ENCODE peak calls at places on chromosome 14, in six cellular contexts. One of them, this sample, is unnamed.

GRCh38 chr14:89507521-89507920 is 90.5 kb upstream of the FOXN3 start:
- DNase-seq in activated T-cell treated with anti-CD3 and anti-CD28 coated beads, Interleukin-2, amount 50 U/mL, for 72 hours: no peak
- DNase-seq in left cardiac atrium: no peak
- DNase-seq in ACHN: peak
- DNase-seq in posterior cingulate gyrus: no peak
- DNase-seq in stimulated activated effector memory CD8-positive, alpha-beta T cell treated with anti-CD3 and anti-CD28 coated beads, Interleukin-12 subunit alpha, Interleukin-12 subunit beta, amount 100 ng/mL, for 72 hours: no peak
- DNase-seq in this sample: peak

GRCh38 chr14:75044760-75045159 is 6.5 kb downstream of the MLH3 start:
- DNase-seq in activated T-cell treated with anti-CD3 and anti-CD28 coated beads, Interleukin-2, amount 50 U/mL, for 72 hours: no peak
- DNase-seq in left cardiac atrium: no peak
- DNase-seq in ACHN: no peak
- DNase-seq in posterior cingulate gyrus: no peak
- DNase-seq in stimulated activated effector memory CD8-positive, alpha-beta T cell treated with anti-CD3 and anti-CD28 coated beads, Interleukin-12 subunit alpha, Interleukin-12 subunit beta, amount 100 ng/mL, for 72 hours: no peak
- DNase-seq in this sample: no peak

GRCh38 chr14:60951781-60952435 is 29.0 kb downstream of the TRMT5 start:
- DNase-seq in activated T-cell treated with anti-CD3 and anti-CD28 coated beads, Interleukin-2, amount 50 U/mL, for 72 hours: no peak
- DNase-seq in left cardiac atrium: no peak
- DNase-seq in ACHN: no peak
- DNase-seq in posterior cingulate gyrus: no peak
- DNase-seq in stimulated activated effector memory CD8-positive, alpha-beta T cell treated with anti-CD3 and anti-CD28 coated beads, Interleukin-12 subunit alpha, Interleukin-12 subunit beta, amount 100 ng/mL, for 72 hours: no peak
- DNase-seq in this sample: no peak

GRCh38 chr14:90382491-90383125 is 14.2 kb upstream of the CALM1 start:
- DNase-seq in activated T-cell treated with anti-CD3 and anti-CD28 coated beads, Interleukin-2, amount 50 U/mL, for 72 hours: peak
- DNase-seq in left cardiac atrium: peak
- DNase-seq in ACHN: peak
- DNase-seq in posterior cingulate gyrus: peak
- DNase-seq in stimulated activated effector memory CD8-positive, alpha-beta T cell treated with anti-CD3 and anti-CD28 coated beads, Interleukin-12 subunit alpha, Interleukin-12 subunit beta, amount 100 ng/mL, for 72 hours: no peak
- DNase-seq in this sample: no peak

GRCh38 chr14:77032483-77032853 is 4.0 kb upstream of the IRF2BPL start:
- DNase-seq in activated T-cell treated with anti-CD3 and anti-CD28 coated beads, Interleukin-2, amount 50 U/mL, for 72 hours: no peak
- DNase-seq in left cardiac atrium: no peak
- DNase-seq in ACHN: no peak
- DNase-seq in posterior cingulate gyrus: peak
- DNase-seq in stimulated activated effector memory CD8-positive, alpha-beta T cell treated with anti-CD3 and anti-CD28 coated beads, Interleukin-12 subunit alpha, Interleukin-12 subunit beta, amount 100 ng/mL, for 72 hours: no peak
- DNase-seq in this sample: no peak

GRCh38 chr14:65446159-65446558 is 33.6 kb downstream of the FUT8 start:
- DNase-seq in activated T-cell treated with anti-CD3 and anti-CD28 coated beads, Interleukin-2, amount 50 U/mL, for 72 hours: no peak
- DNase-seq in left cardiac atrium: no peak
- DNase-seq in ACHN: no peak
- DNase-seq in posterior cingulate gyrus: no peak
- DNase-seq in stimulated activated effector memory CD8-positive, alpha-beta T cell treated with anti-CD3 and anti-CD28 coated beads, Interleukin-12 subunit alpha, Interleukin-12 subunit beta, amount 100 ng/mL, for 72 hours: no peak
- DNase-seq in this sample: no peak

GRCh38 chr14:69321601-69322330 is 61.8 kb downstream of the GALNT16 start:
- DNase-seq in activated T-cell treated with anti-CD3 and anti-CD28 coated beads, Interleukin-2, amount 50 U/mL, for 72 hours: no peak
- DNase-seq in left cardiac atrium: no peak
- DNase-seq in ACHN: no peak
- DNase-seq in posterior cingulate gyrus: peak
- DNase-seq in stimulated activated effector memory CD8-positive, alpha-beta T cell treated with anti-CD3 and anti-CD28 coated beads, Interleukin-12 subunit alpha, Interleukin-12 subunit beta, amount 100 ng/mL, for 72 hours: no peak
- DNase-seq in this sample: no peak

GRCh38 chr14:92693998-92694780 is 54.2 kb downstream of the LGMN start:
- DNase-seq in activated T-cell treated with anti-CD3 and anti-CD28 coated beads, Interleukin-2, amount 50 U/mL, for 72 hours: no peak
- DNase-seq in left cardiac atrium: no peak
- DNase-seq in ACHN: no peak
- DNase-seq in posterior cingulate gyrus: peak
- DNase-seq in stimulated activated effector memory CD8-positive, alpha-beta T cell treated with anti-CD3 and anti-CD28 coated beads, Interleukin-12 subunit alpha, Interleukin-12 subunit beta, amount 100 ng/mL, for 72 hours: no peak
- DNase-seq in this sample: no peak

GRCh38 chr14:75793806-75794205 is 132.8 kb downstream of the TTLL5 start:
- DNase-seq in activated T-cell treated with anti-CD3 and anti-CD28 coated beads, Interleukin-2, amount 50 U/mL, for 72 hours: no peak
- DNase-seq in left cardiac atrium: no peak
- DNase-seq in ACHN: peak
- DNase-seq in posterior cingulate gyrus: no peak
- DNase-seq in stimulated activated effector memory CD8-positive, alpha-beta T cell treated with anti-CD3 and anti-CD28 coated beads, Interleukin-12 subunit alpha, Interleukin-12 subunit beta, amount 100 ng/mL, for 72 hours: no peak
- DNase-seq in this sample: no peak

GRCh38 chr14:63492391-63492790 is 50.8 kb downstream of the PPP2R5E start:
- DNase-seq in activated T-cell treated with anti-CD3 and anti-CD28 coated beads, Interleukin-2, amount 50 U/mL, for 72 hours: no peak
- DNase-seq in left cardiac atrium: no peak
- DNase-seq in ACHN: peak
- DNase-seq in posterior cingulate gyrus: no peak
- DNase-seq in stimulated activated effector memory CD8-positive, alpha-beta T cell treated with anti-CD3 and anti-CD28 coated beads, Interleukin-12 subunit alpha, Interleukin-12 subunit beta, amount 100 ng/mL, for 72 hours: no peak
- DNase-seq in this sample: peak

GRCh38 chr14:37592288-37593274 is 2.5 kb downstream of the FOXA1 start:
- DNase-seq in activated T-cell treated with anti-CD3 and anti-CD28 coated beads, Interleukin-2, amount 50 U/mL, for 72 hours: no peak
- DNase-seq in left cardiac atrium: peak
- DNase-seq in ACHN: no peak
- DNase-seq in posterior cingulate gyrus: peak
- DNase-seq in stimulated activated effector memory CD8-positive, alpha-beta T cell treated with anti-CD3 and anti-CD28 coated beads, Interleukin-12 subunit alpha, Interleukin-12 subunit beta, amount 100 ng/mL, for 72 hours: no peak
- DNase-seq in this sample: no peak

GRCh38 chr14:103055693-103056092 is 1.7 kb downstream of the CDC42BPB start:
- DNase-seq in activated T-cell treated with anti-CD3 and anti-CD28 coated beads, Interleukin-2, amount 50 U/mL, for 72 hours: no peak
- DNase-seq in left cardiac atrium: no peak
- DNase-seq in ACHN: no peak
- DNase-seq in posterior cingulate gyrus: peak
- DNase-seq in stimulated activated effector memory CD8-positive, alpha-beta T cell treated with anti-CD3 and anti-CD28 coated beads, Interleukin-12 subunit alpha, Interleukin-12 subunit beta, amount 100 ng/mL, for 72 hours: no peak
- DNase-seq in this sample: no peak

GRCh38 chr14:30993071-30993470 is 32.4 kb upstream of the AP4S1 start:
- DNase-seq in activated T-cell treated with anti-CD3 and anti-CD28 coated beads, Interleukin-2, amount 50 U/mL, for 72 hours: peak
- DNase-seq in left cardiac atrium: no peak
- DNase-seq in ACHN: no peak
- DNase-seq in posterior cingulate gyrus: no peak
- DNase-seq in stimulated activated effector memory CD8-positive, alpha-beta T cell treated with anti-CD3 and anti-CD28 coated beads, Interleukin-12 subunit alpha, Interleukin-12 subunit beta, amount 100 ng/mL, for 72 hours: no peak
- DNase-seq in this sample: no peak

GRCh38 chr14:103315368-103315911 is 18.6 kb upstream of the EIF5 start:
- DNase-seq in activated T-cell treated with anti-CD3 and anti-CD28 coated beads, Interleukin-2, amount 50 U/mL, for 72 hours: no peak
- DNase-seq in left cardiac atrium: peak
- DNase-seq in ACHN: no peak
- DNase-seq in posterior cingulate gyrus: peak
- DNase-seq in stimulated activated effector memory CD8-positive, alpha-beta T cell treated with anti-CD3 and anti-CD28 coated beads, Interleukin-12 subunit alpha, Interleukin-12 subunit beta, amount 100 ng/mL, for 72 hours: no peak
- DNase-seq in this sample: no peak

GRCh38 chr14:103528158-103528511 is 861 bp upstream of the TRMT61A start:
- DNase-seq in activated T-cell treated with anti-CD3 and anti-CD28 coated beads, Interleukin-2, amount 50 U/mL, for 72 hours: no peak
- DNase-seq in left cardiac atrium: no peak
- DNase-seq in ACHN: peak
- DNase-seq in posterior cingulate gyrus: peak
- DNase-seq in stimulated activated effector memory CD8-positive, alpha-beta T cell treated with anti-CD3 and anti-CD28 coated beads, Interleukin-12 subunit alpha, Interleukin-12 subunit beta, amount 100 ng/mL, for 72 hours: no peak
- DNase-seq in this sample: no peak

GRCh38 chr14:34018564-34019244 is 67.8 kb upstream of the EGLN3 start:
- DNase-seq in activated T-cell treated with anti-CD3 and anti-CD28 coated beads, Interleukin-2, amount 50 U/mL, for 72 hours: no peak
- DNase-seq in left cardiac atrium: peak
- DNase-seq in ACHN: no peak
- DNase-seq in posterior cingulate gyrus: peak
- DNase-seq in stimulated activated effector memory CD8-positive, alpha-beta T cell treated with anti-CD3 and anti-CD28 coated beads, Interleukin-12 subunit alpha, Interleukin-12 subunit beta, amount 100 ng/mL, for 72 hours: no peak
- DNase-seq in this sample: no peak

GRCh38 chr14:59359451-59360124 is 105.6 kb downstream of the GPR135 start:
- DNase-seq in activated T-cell treated with anti-CD3 and anti-CD28 coated beads, Interleukin-2, amount 50 U/mL, for 72 hours: no peak
- DNase-seq in left cardiac atrium: no peak
- DNase-seq in ACHN: no peak
- DNase-seq in posterior cingulate gyrus: no peak
- DNase-seq in stimulated activated effector memory CD8-positive, alpha-beta T cell treated with anti-CD3 and anti-CD28 coated beads, Interleukin-12 subunit alpha, Interleukin-12 subunit beta, amount 100 ng/mL, for 72 hours: no peak
- DNase-seq in this sample: no peak

GRCh38 chr14:53306267-53306721 is 153.2 kb upstream of the DDHD1 start:
- DNase-seq in activated T-cell treated with anti-CD3 and anti-CD28 coated beads, Interleukin-2, amount 50 U/mL, for 72 hours: peak
- DNase-seq in left cardiac atrium: peak
- DNase-seq in ACHN: peak
- DNase-seq in posterior cingulate gyrus: peak
- DNase-seq in stimulated activated effector memory CD8-positive, alpha-beta T cell treated with anti-CD3 and anti-CD28 coated beads, Interleukin-12 subunit alpha, Interleukin-12 subunit beta, amount 100 ng/mL, for 72 hours: no peak
- DNase-seq in this sample: no peak

GRCh38 chr14:88765130-88765529 is 27.6 kb downstream of the EML5 start:
- DNase-seq in activated T-cell treated with anti-CD3 and anti-CD28 coated beads, Interleukin-2, amount 50 U/mL, for 72 hours: no peak
- DNase-seq in left cardiac atrium: no peak
- DNase-seq in ACHN: peak
- DNase-seq in posterior cingulate gyrus: no peak
- DNase-seq in stimulated activated effector memory CD8-positive, alpha-beta T cell treated with anti-CD3 and anti-CD28 coated beads, Interleukin-12 subunit alpha, Interleukin-12 subunit beta, amount 100 ng/mL, for 72 hours: no peak
- DNase-seq in this sample: no peak

This sample was measured in keratinocyte.